ENCODE peak calls at places on chromosomes 6 and 20, in five cellular contexts. T is activated T-helper 9 cell treated with anti-CD3 and anti-CD28 coated beads, Interleukin-2, amount 50 U/mL, for 16 hours; X is HEK293T; P is A172; Z is left ventricle myocardium inferior. E is an unnamed sample.
A peak's percentile ranks its signal among the peaks of the same experiment; 100 is the strongest.

GRCh38 chr20:20079102-20079784 is 26.9 kb downstream of the CFAP61 start:
- DNase-seq in X (no peak), P (no peak), T (no peak), Z (no peak), E (no peak)

GRCh38 chr6:107679457-107679856 is 144.7 kb downstream of the SCML4 start:
- DNase-seq in T (no peak), Z (peak; percentile 38), X (no peak), P (peak; percentile 21), E (no peak)

GRCh38 chr6:50257322-50257721 is 207.6 kb upstream of the DEFB112 start:
- DNase-seq in Z (no peak), T (no peak), X (no peak), P (no peak), E (no peak)

GRCh38 chr6:16316741-16317251 is 78.4 kb downstream of the GMPR start:
- DNase-seq in X (peak; percentile 77), T (no peak), P (peak; percentile 80), Z (no peak), E (peak; percentile 12)

GRCh38 chr6:134466751-134467525 is 149.0 kb upstream of the SGK1 start:
- DNase-seq in Z (no peak), X (no peak), P (no peak), T (no peak), E (no peak)

GRCh38 chr6:28885149-28885738 is 38.5 kb downstream of the TRIM27 start:
- DNase-seq in Z (no peak), X (no peak), T (no peak), P (no peak), E (no peak)

GRCh38 chr6:169845426-169846285 is 94.2 kb downstream of the ERMARD start:
- DNase-seq in Z (no peak), T (no peak), X (no peak), P (no peak), E (peak; percentile 2)

GRCh38 chr20:7387638-7388193 is 552.5 kb downstream of the HAO1 start:
- DNase-seq in P (no peak), X (no peak), Z (no peak), T (no peak), E (no peak)

GRCh38 chr6:14882394-14883073 is 363.3 kb upstream of the JARID2 start:
- DNase-seq in X (no peak), Z (peak; percentile 24), P (no peak), T (no peak), E (no peak)

GRCh38 chr20:878511-879307 is 37.4 kb downstream of the ANGPT4 start:
- DNase-seq in P (peak; percentile 23), Z (no peak), T (no peak), X (peak; percentile 53), E (no peak)

GRCh38 chr6:41072836-41073202 is at the start of gene NFYA:
- DNase-seq in T (peak; percentile 100), P (no peak), Z (no peak), X (no peak), E (peak; percentile 99)

GRCh38 chr6:63066053-63066704 is 145.1 kb upstream of the FKBP1C start:
- DNase-seq in Z (no peak), P (no peak), T (no peak), X (no peak), E (no peak)

GRCh38 chr6:118574051-118574865 is 26.2 kb downstream of the PLN start:
- DNase-seq in P (no peak), T (no peak), Z (no peak), X (no peak), E (no peak)

GRCh38 chr20:25246182-25246943 is 1.5 kb upstream of the PYGB start:
- DNase-seq in T (no peak), X (no peak), P (no peak), Z (no peak), E (no peak)

GRCh38 chr6:100810015-100810414 is 71.1 kb downstream of the ASCC3 start:
- DNase-seq in Z (no peak), T (no peak), P (no peak), X (no peak), E (no peak)

GRCh38 chr20:25017257-25017803 is 24.8 kb upstream of the APMAP start:
- DNase-seq in Z (no peak), T (no peak), P (no peak), X (no peak), E (peak; percentile 17)

GRCh38 chr6:44475417-44475778 is 87.9 kb downstream of the CDC5L start:
- DNase-seq in P (no peak), X (no peak), Z (no peak), T (no peak), E (no peak)

GRCh38 chr20:35008411-35009342 is 53.0 kb downstream of the MYH7B start:
- DNase-seq in P (no peak), Z (no peak), X (no peak), T (no peak), E (peak; percentile 60)

GRCh38 chr20:51583073-51583472 is 40.6 kb upstream of the NFATC2 start:
- DNase-seq in P (no peak), T (no peak), Z (no peak), X (no peak), E (no peak)

GRCh38 chr6:6968357-6968730 is 139.4 kb upstream of the RREB1 start:
- DNase-seq in X (no peak), Z (no peak), P (no peak), T (no peak), E (no peak)

GRCh38 chr6:156933201-156934053 is 156.2 kb downstream of the ARID1B start:
- DNase-seq in T (no peak), X (peak; percentile 28), P (no peak), Z (no peak), E (no peak)

GRCh38 chr6:28969129-28969528 is 36.0 kb downstream of the ZNF311 start:
- DNase-seq in P (no peak), T (no peak), Z (no peak), X (no peak), E (no peak)

GRCh38 chr6:168735268-168735949 is 294.4 kb downstream of the SMOC2 start:
- DNase-seq in X (no peak), T (no peak), Z (no peak), P (no peak), E (no peak)

GRCh38 chr20:62989201-62989601 is 17.6 kb downstream of the BHLHE23 start:
- DNase-seq in P (peak; percentile 22), T (no peak), Z (no peak), X (no peak), E (no peak)

GRCh38 chr6:74369556-74369993 is 673.6 kb downstream of the CD109 start:
- DNase-seq in Z (no peak), P (peak; percentile 2), T (no peak), X (no peak), E (no peak)

GRCh38 chr6:147285087-147285855 is 81.1 kb downstream of the STXBP5 start:
- DNase-seq in T (no peak), P (peak; percentile 42), X (peak; percentile 19), Z (no peak), E (no peak)

GRCh38 chr6:33571637-33572316 is 8.3 kb downstream of the BAK1 start:
- DNase-seq in T (no peak), X (no peak), P (no peak), Z (no peak), E (no peak)

GRCh38 chr20:5652626-5653573 is 97.3 kb upstream of the SHLD1 start:
- DNase-seq in T (no peak), Z (no peak), X (no peak), P (peak; percentile 55), E (no peak)

GRCh38 chr6:136764522-136764993 is 27.7 kb downstream of the MAP3K5 start:
- DNase-seq in P (no peak), Z (no peak), T (no peak), X (no peak), E (no peak)

GRCh38 chr6:16741112-16742016 is 19.9 kb downstream of the ATXN1 start:
- DNase-seq in X (no peak), P (peak; percentile 94), Z (no peak), T (no peak), E (no peak)

GRCh38 chr6:146546440-146546839 is 2.8 kb downstream of the RAB32 start:
- DNase-seq in Z (no peak), P (peak; percentile 74), T (no peak), X (no peak), E (no peak)